ENCODE peak calls at places on chromosomes 12 and 14, in four cellular contexts. One of them, this sample, is unnamed.

GRCh38 chr12:70059373-70059772 is 183.9 kb upstream of the CNOT2 start:
- DNase-seq in GM12878: no peak
- DNase-seq in HepG2: no peak
- DNase-seq in K562: no peak
- DNase-seq in this sample: no peak

GRCh38 chr12:32533971-32534590 is 134.7 kb downstream of the FGD4 start:
- DNase-seq in GM12878: no peak
- DNase-seq in HepG2: peak
- DNase-seq in K562: no peak
- DNase-seq in this sample: peak

GRCh38 chr12:1890810-1891209 is 27.6 kb downstream of the CACNA2D4 start:
- DNase-seq in HepG2: no peak
- DNase-seq in K562: no peak
- DNase-seq in GM12878: no peak
- DNase-seq in this sample: no peak

GRCh38 chr12:65586796-65587195 is 237.5 kb upstream of the HMGA2 start:
- DNase-seq in K562: no peak
- DNase-seq in GM12878: no peak
- DNase-seq in HepG2: no peak
- DNase-seq in this sample: no peak

GRCh38 chr12:106234513-106234912 is 13.3 kb downstream of the CKAP4 start:
- DNase-seq in HepG2: no peak
- DNase-seq in K562: no peak
- DNase-seq in GM12878: no peak
- DNase-seq in this sample: no peak

GRCh38 chr14:64296561-64296960 is 2.4 kb upstream of the ESR2 start:
- DNase-seq in K562: no peak
- DNase-seq in HepG2: no peak
- DNase-seq in GM12878: no peak
- DNase-seq in this sample: no peak

GRCh38 chr14:101494826-101495225 is 66.5 kb upstream of the DIO3 start:
- DNase-seq in K562: no peak
- DNase-seq in HepG2: no peak
- DNase-seq in GM12878: no peak
- DNase-seq in this sample: no peak

GRCh38 chr14:103521438-103521961 is 1.1 kb downstream of the CKB start:
- DNase-seq in GM12878: no peak
- DNase-seq in HepG2: no peak
- DNase-seq in K562: peak
- DNase-seq in this sample: no peak

GRCh38 chr12:50581226-50582184 is 76.7 kb downstream of the DIP2B start:
- DNase-seq in HepG2: no peak
- DNase-seq in GM12878: no peak
- DNase-seq in K562: no peak
- DNase-seq in this sample: no peak

GRCh38 chr14:52473557-52473956 is 78.7 kb downstream of the TXNDC16 start:
- DNase-seq in K562: no peak
- DNase-seq in HepG2: peak
- DNase-seq in GM12878: no peak
- DNase-seq in this sample: no peak

GRCh38 chr12:49189731-49190314 is 943 bp upstream of the TUBA1A start:
- DNase-seq in GM12878: no peak
- DNase-seq in K562: no peak
- DNase-seq in HepG2: no peak
- DNase-seq in this sample: no peak

GRCh38 chr12:77979597-77980250 is 149.0 kb downstream of the NAV3 start:
- DNase-seq in K562: no peak
- DNase-seq in GM12878: no peak
- DNase-seq in HepG2: no peak
- DNase-seq in this sample: no peak

GRCh38 chr14:105927094-105927475 is 400.7 kb downstream of the TMEM121 start:
- DNase-seq in GM12878: no peak
- DNase-seq in K562: peak
- DNase-seq in HepG2: no peak
- DNase-seq in this sample: no peak

GRCh38 chr12:123398918-123399617 is 15.1 kb downstream of the KMT5A start:
- DNase-seq in K562: no peak
- DNase-seq in GM12878: no peak
- DNase-seq in HepG2: no peak
- DNase-seq in this sample: no peak

GRCh38 chr12:76158518-76159321 is 74.2 kb upstream of the NAP1L1 start:
- DNase-seq in HepG2: peak
- DNase-seq in K562: peak
- DNase-seq in GM12878: peak
- DNase-seq in this sample: peak

GRCh38 chr14:30223385-30223785 is 295.7 kb upstream of the PRKD1 start:
- DNase-seq in K562: no peak
- DNase-seq in HepG2: peak
- DNase-seq in GM12878: no peak
- DNase-seq in this sample: no peak

GRCh38 chr14:105074601-105075053 is 9.4 kb upstream of the GPR132 start:
- DNase-seq in GM12878: no peak
- DNase-seq in K562: no peak
- DNase-seq in HepG2: no peak
- DNase-seq in this sample: no peak

GRCh38 chr12:88658009-88658408 is 77.7 kb upstream of the KITLG start:
- DNase-seq in K562: no peak
- DNase-seq in HepG2: no peak
- DNase-seq in GM12878: no peak
- DNase-seq in this sample: no peak

GRCh38 chr12:119804011-119804641 is 73.0 kb downstream of the CIT start:
- DNase-seq in K562: peak
- DNase-seq in GM12878: no peak
- DNase-seq in HepG2: peak
- DNase-seq in this sample: peak

DNA sequence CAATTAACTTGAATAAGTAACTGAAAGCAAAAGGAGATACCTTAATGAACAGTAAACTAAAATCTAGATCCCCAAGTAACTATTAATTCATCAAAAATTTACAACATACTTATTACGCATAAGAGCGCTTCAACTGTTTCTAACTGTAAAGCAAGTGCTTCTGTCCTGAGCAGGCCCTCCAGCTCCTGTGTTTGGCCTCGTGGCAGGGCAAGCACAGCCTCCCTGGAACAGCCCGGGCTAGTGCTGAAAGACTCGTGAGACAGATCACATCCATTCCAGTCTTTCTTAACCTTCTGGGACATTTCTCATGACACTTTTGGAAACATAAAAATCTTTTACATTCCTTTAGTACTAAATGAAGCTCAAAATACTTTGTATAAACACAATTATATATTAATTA is 178.8 kb upstream of the ABCD2 start:
- DNase-seq in HepG2: no peak
- DNase-seq in GM12878: no peak
- DNase-seq in K562: no peak
- DNase-seq in this sample: no peak
- TF ChIP-seq TARDBP in HepG2: no peak
- TF ChIP-seq TARDBP in GM12878: no peak
- TF ChIP-seq TARDBP in K562: no peak
- TF ChIP-seq TARDBP in this sample: no peak

DNA sequence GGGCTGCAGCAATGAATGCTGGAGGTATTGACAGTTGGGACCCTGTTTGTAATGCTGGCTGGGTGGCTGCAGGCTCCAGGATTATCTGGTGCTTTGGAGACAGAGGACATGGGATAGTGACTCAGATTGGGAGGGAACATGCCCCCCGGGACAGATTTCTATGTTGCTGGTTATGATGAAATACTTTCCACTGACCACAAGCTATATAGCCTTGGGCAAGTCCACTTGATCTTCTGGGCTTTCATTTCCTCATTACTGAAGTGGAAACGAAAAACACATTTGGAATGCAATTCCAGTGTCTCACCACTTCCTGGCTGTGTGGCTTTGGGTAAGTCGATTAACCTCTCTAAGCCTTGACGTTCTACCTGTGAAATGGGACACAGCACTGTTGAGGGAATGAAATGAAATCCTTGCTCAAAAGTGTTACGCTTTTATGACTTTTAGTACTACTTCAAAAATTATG is 6.3 kb upstream of the TPCN1 start:
- DNase-seq in HepG2: peak
- DNase-seq in K562: no peak
- DNase-seq in GM12878: peak
- DNase-seq in this sample: no peak
- TF ChIP-seq BHLHE40 in HepG2: no peak
- TF ChIP-seq BHLHE40 in K562: no peak
- TF ChIP-seq BHLHE40 in GM12878: peak
- TF ChIP-seq BHLHE40 in this sample: no peak

DNA sequence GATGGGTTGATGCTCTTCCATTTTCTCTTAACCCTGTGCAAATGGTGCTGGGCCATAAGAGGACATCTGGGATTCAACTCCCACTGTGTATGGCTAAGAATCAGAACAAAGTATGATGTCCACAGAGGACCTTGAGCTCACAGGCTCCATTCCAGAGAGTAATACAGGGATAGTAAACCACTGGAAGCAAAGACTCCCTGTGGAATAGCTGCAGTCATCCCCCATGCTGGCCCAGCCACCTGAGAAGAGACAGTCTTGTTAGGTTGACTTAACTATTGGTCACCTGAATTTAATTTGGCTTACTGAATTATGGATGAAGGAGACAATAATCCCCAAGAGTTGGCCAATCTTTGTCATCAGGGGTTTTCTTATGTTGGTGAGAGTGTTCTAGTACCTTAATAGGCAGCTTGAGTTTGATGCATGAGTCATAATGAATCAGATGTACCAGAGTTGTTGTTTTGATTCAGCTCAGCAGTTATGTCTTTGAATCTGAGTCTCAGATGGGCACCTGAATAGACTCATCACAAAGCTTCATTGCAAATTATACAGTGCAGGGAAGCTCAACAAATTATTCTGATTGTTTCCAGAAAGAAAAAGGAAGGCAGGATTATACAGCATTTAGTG is 122.7 kb downstream of the SSPN start:
- DNase-seq in HepG2: no peak
- DNase-seq in GM12878: no peak
- DNase-seq in K562: no peak
- DNase-seq in this sample: no peak
- TF ChIP-seq TARDBP in HepG2: no peak
- TF ChIP-seq TARDBP in GM12878: no peak
- TF ChIP-seq TARDBP in K562: no peak
- TF ChIP-seq TARDBP in this sample: no peak

DNA sequence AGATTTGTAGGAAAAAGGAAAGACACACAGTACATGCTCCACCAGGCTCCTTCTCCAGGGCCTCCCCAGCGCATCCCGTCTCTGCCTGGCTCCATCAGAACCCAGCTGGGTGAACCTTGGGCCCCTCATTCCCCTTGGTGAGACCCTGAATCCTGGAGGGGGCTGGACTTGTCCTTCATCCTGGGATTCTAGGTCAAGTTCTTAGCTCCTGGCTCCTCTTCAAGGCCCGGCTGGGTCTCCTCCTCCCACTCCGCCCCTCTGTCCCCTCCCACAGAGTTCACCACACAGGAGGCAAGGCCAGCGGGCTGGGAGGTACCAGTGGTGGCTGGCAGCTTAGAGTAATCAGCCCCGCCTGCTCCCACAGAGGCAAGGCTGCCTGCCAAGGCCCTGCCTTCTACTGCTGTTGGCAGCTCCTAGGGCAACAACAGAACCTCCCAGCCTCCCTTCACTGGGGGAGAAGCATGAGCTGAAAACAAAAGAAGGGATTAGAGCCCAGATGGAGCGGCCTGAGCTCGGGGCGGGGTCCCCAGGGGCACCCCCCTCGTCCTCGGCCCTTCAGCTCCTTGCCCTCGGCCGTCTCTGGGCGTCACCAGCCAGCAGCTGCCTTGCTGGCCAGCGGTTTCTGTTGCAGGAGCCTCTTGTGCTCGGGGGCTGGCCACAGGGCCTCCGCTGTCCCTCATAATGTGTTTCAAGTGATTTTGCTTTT is 49.4 kb downstream of the PSMA6 start:
- DNase-seq in GM12878: no peak
- DNase-seq in K562: no peak
- DNase-seq in HepG2: peak
- DNase-seq in this sample: no peak
- TF ChIP-seq BHLHE40 in GM12878: no peak
- TF ChIP-seq BHLHE40 in K562: no peak
- TF ChIP-seq BHLHE40 in HepG2: no peak
- TF ChIP-seq BHLHE40 in this sample: no peak

GRCh38 chr12:7042847-7043246 is 17.7 kb upstream of the C1S start:
- DNase-seq in GM12878: no peak
- DNase-seq in HepG2: peak
- DNase-seq in K562: peak
- DNase-seq in this sample: peak
- TF ChIP-seq TARDBP in GM12878: no peak
- TF ChIP-seq TARDBP in HepG2: no peak
- TF ChIP-seq TARDBP in K562: no peak
- TF ChIP-seq TARDBP in this sample: no peak

GRCh38 chr12:71183018-71183417 is 25.2 kb upstream of the TSPAN8 start:
- DNase-seq in GM12878: no peak
- DNase-seq in K562: no peak
- DNase-seq in HepG2: no peak
- DNase-seq in this sample: no peak
- TF ChIP-seq BHLHE40 in GM12878: no peak
- TF ChIP-seq BHLHE40 in K562: no peak
- TF ChIP-seq BHLHE40 in HepG2: no peak
- TF ChIP-seq BHLHE40 in this sample: no peak

DNA sequence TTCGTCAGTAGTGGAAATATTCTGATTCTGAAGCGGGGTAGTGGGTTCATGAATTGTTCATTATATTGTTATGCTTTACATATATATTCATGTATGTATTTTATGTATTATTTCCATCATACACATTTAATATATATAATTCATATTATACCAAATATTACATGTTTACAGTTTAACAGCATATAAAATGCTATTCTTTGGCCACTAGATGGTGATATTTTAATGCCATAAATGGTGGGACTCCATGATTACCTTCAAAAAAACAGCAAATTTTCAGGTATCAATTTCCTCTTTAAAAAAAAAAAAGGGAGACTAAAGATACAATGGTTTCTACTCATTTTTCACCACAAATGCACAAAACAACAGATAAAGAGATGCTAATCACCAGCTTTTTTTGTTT is 41.0 kb downstream of the BDKRB1 start:
- DNase-seq in GM12878: no peak
- DNase-seq in HepG2: peak
- DNase-seq in K562: no peak
- DNase-seq in this sample: no peak
- TF ChIP-seq TARDBP in GM12878: no peak
- TF ChIP-seq TARDBP in HepG2: no peak
- TF ChIP-seq TARDBP in K562: no peak
- TF ChIP-seq TARDBP in this sample: no peak

GRCh38 chr12:59578239-59578638 is 17.6 kb upstream of the SLC16A7 start:
- DNase-seq in HepG2: no peak
- DNase-seq in K562: no peak
- DNase-seq in GM12878: no peak
- DNase-seq in this sample: no peak
- TF ChIP-seq BHLHE40 in HepG2: no peak
- TF ChIP-seq BHLHE40 in K562: no peak
- TF ChIP-seq BHLHE40 in GM12878: no peak
- TF ChIP-seq BHLHE40 in this sample: no peak

This sample was measured in HEK293T.